ENCODE peak calls at places on chromosomes 5 and 9, in nine cellular contexts. One of them, this sample, is unnamed. For H3K36me3 and H3K27me3, the result is how much of the 10 kb centered on the place peaks cover.

GRCh38 chr5:91311697-91312501 is 71.2 kb downstream of the ARRDC3 start:
- DNase-seq in mammary epithelial cell: peak
- DNase-seq in CD4-positive, alpha-beta memory T cell: peak
- DNase-seq in GM06990: peak
- DNase-seq in mesendoderm: peak
- DNase-seq in tibial nerve: peak
- DNase-seq in effector memory CD4-positive, alpha-beta T cell: peak
- DNase-seq in body of pancreas: peak
- DNase-seq in lung: peak
- DNase-seq in this sample: peak

GRCh38 chr9:124409410-124409809 is 5.8 kb downstream of the PSMB7 start:
- DNase-seq in mammary epithelial cell: no peak
- DNase-seq in CD4-positive, alpha-beta memory T cell: no peak
- DNase-seq in GM06990: no peak
- DNase-seq in mesendoderm: no peak
- DNase-seq in tibial nerve: no peak
- DNase-seq in effector memory CD4-positive, alpha-beta T cell: no peak
- DNase-seq in body of pancreas: no peak
- DNase-seq in lung: no peak
- DNase-seq in this sample: no peak

GRCh38 chr5:96601811-96602244 is 60.3 kb upstream of the CAST start:
- DNase-seq in mammary epithelial cell: peak
- DNase-seq in CD4-positive, alpha-beta memory T cell: peak
- DNase-seq in GM06990: peak
- DNase-seq in mesendoderm: peak
- DNase-seq in tibial nerve: no peak
- DNase-seq in effector memory CD4-positive, alpha-beta T cell: peak
- DNase-seq in body of pancreas: peak
- DNase-seq in lung: peak
- DNase-seq in this sample: peak

GRCh38 chr9:128091571-128091970 is 23.5 kb downstream of the SLC25A25 start:
- DNase-seq in mammary epithelial cell: no peak
- DNase-seq in CD4-positive, alpha-beta memory T cell: no peak
- DNase-seq in GM06990: no peak
- DNase-seq in mesendoderm: no peak
- DNase-seq in tibial nerve: no peak
- DNase-seq in effector memory CD4-positive, alpha-beta T cell: no peak
- DNase-seq in body of pancreas: no peak
- DNase-seq in lung: no peak
- DNase-seq in this sample: no peak

GRCh38 chr9:131714161-131714646 is 25.7 kb downstream of the RAPGEF1 start:
- DNase-seq in mammary epithelial cell: peak
- DNase-seq in CD4-positive, alpha-beta memory T cell: no peak
- DNase-seq in GM06990: no peak
- DNase-seq in mesendoderm: no peak
- DNase-seq in tibial nerve: no peak
- DNase-seq in effector memory CD4-positive, alpha-beta T cell: no peak
- DNase-seq in body of pancreas: peak
- DNase-seq in lung: no peak
- DNase-seq in this sample: peak

GRCh38 chr5:132213666-132214065 is 14.0 kb downstream of the P4HA2 start:
- DNase-seq in mammary epithelial cell: no peak
- DNase-seq in CD4-positive, alpha-beta memory T cell: no peak
- DNase-seq in GM06990: no peak
- DNase-seq in mesendoderm: no peak
- DNase-seq in tibial nerve: no peak
- DNase-seq in effector memory CD4-positive, alpha-beta T cell: no peak
- DNase-seq in body of pancreas: no peak
- DNase-seq in lung: no peak
- DNase-seq in this sample: no peak

GRCh38 chr5:103450333-103451061 is 112.1 kb downstream of the NUDT12 start:
- DNase-seq in mammary epithelial cell: peak
- DNase-seq in CD4-positive, alpha-beta memory T cell: no peak
- DNase-seq in GM06990: no peak
- DNase-seq in mesendoderm: peak
- DNase-seq in tibial nerve: no peak
- DNase-seq in effector memory CD4-positive, alpha-beta T cell: no peak
- DNase-seq in body of pancreas: no peak
- DNase-seq in lung: no peak
- DNase-seq in this sample: peak

GRCh38 chr9:11558043-11558442 is 945.2 kb upstream of the PTPRD start:
- DNase-seq in mammary epithelial cell: no peak
- DNase-seq in CD4-positive, alpha-beta memory T cell: no peak
- DNase-seq in GM06990: no peak
- DNase-seq in mesendoderm: peak
- DNase-seq in tibial nerve: no peak
- DNase-seq in effector memory CD4-positive, alpha-beta T cell: no peak
- DNase-seq in body of pancreas: no peak
- DNase-seq in lung: no peak
- DNase-seq in this sample: no peak

GRCh38 chr5:170896779-170897178 is 35.0 kb downstream of the RANBP17 start:
- DNase-seq in mammary epithelial cell: no peak
- DNase-seq in CD4-positive, alpha-beta memory T cell: no peak
- DNase-seq in GM06990: no peak
- DNase-seq in mesendoderm: peak
- DNase-seq in tibial nerve: no peak
- DNase-seq in effector memory CD4-positive, alpha-beta T cell: no peak
- DNase-seq in body of pancreas: peak
- DNase-seq in lung: no peak
- DNase-seq in this sample: no peak

GRCh38 chr5:181028032-181028819 is 11.8 kb upstream of the BTNL9 start:
- DNase-seq in mammary epithelial cell: no peak
- DNase-seq in CD4-positive, alpha-beta memory T cell: no peak
- DNase-seq in GM06990: no peak
- DNase-seq in mesendoderm: peak
- DNase-seq in tibial nerve: no peak
- DNase-seq in effector memory CD4-positive, alpha-beta T cell: no peak
- DNase-seq in body of pancreas: no peak
- DNase-seq in lung: no peak
- DNase-seq in this sample: no peak

GRCh38 chr5:80559244-80559643 is 10.8 kb downstream of the ANKRD34B start:
- DNase-seq in mammary epithelial cell: no peak
- DNase-seq in CD4-positive, alpha-beta memory T cell: no peak
- DNase-seq in GM06990: no peak
- DNase-seq in mesendoderm: no peak
- DNase-seq in tibial nerve: no peak
- DNase-seq in effector memory CD4-positive, alpha-beta T cell: no peak
- DNase-seq in body of pancreas: no peak
- DNase-seq in lung: no peak
- DNase-seq in this sample: no peak

GRCh38 chr5:9376363-9377117 is 169.3 kb downstream of the SEMA5A start:
- DNase-seq in mammary epithelial cell: no peak
- DNase-seq in CD4-positive, alpha-beta memory T cell: no peak
- DNase-seq in GM06990: no peak
- DNase-seq in mesendoderm: no peak
- DNase-seq in tibial nerve: no peak
- DNase-seq in effector memory CD4-positive, alpha-beta T cell: no peak
- DNase-seq in body of pancreas: no peak
- DNase-seq in lung: no peak
- DNase-seq in this sample: no peak

GRCh38 chr5:61069150-61069549 is 93.1 kb downstream of the SMIM15 start:
- DNase-seq in mammary epithelial cell: peak
- DNase-seq in CD4-positive, alpha-beta memory T cell: no peak
- DNase-seq in GM06990: no peak
- DNase-seq in mesendoderm: no peak
- DNase-seq in tibial nerve: no peak
- DNase-seq in effector memory CD4-positive, alpha-beta T cell: no peak
- DNase-seq in body of pancreas: no peak
- DNase-seq in lung: no peak
- DNase-seq in this sample: no peak

GRCh38 chr5:61277190-61277589 is 54.9 kb upstream of the ZSWIM6 start:
- DNase-seq in mammary epithelial cell: no peak
- DNase-seq in CD4-positive, alpha-beta memory T cell: no peak
- DNase-seq in GM06990: peak
- DNase-seq in mesendoderm: peak
- DNase-seq in tibial nerve: no peak
- DNase-seq in effector memory CD4-positive, alpha-beta T cell: no peak
- DNase-seq in body of pancreas: no peak
- DNase-seq in lung: no peak
- DNase-seq in this sample: no peak

GRCh38 chr9:101907466-101907865 is 169.0 kb upstream of the GRIN3A start:
- DNase-seq in mammary epithelial cell: no peak
- DNase-seq in CD4-positive, alpha-beta memory T cell: no peak
- DNase-seq in GM06990: no peak
- DNase-seq in mesendoderm: no peak
- DNase-seq in tibial nerve: no peak
- DNase-seq in effector memory CD4-positive, alpha-beta T cell: no peak
- DNase-seq in body of pancreas: no peak
- DNase-seq in lung: no peak
- DNase-seq in this sample: no peak

GRCh38 chr5:17289681-17290619 is 72.5 kb downstream of the BASP1 start:
- DNase-seq in mammary epithelial cell: no peak
- DNase-seq in CD4-positive, alpha-beta memory T cell: no peak
- DNase-seq in GM06990: no peak
- DNase-seq in mesendoderm: no peak
- DNase-seq in tibial nerve: no peak
- DNase-seq in effector memory CD4-positive, alpha-beta T cell: no peak
- DNase-seq in body of pancreas: no peak
- DNase-seq in lung: no peak
- DNase-seq in this sample: no peak

GRCh38 chr9:99139868-99140267 is 35.0 kb downstream of the TGFBR1 start:
- DNase-seq in mammary epithelial cell: no peak
- DNase-seq in CD4-positive, alpha-beta memory T cell: no peak
- DNase-seq in GM06990: no peak
- DNase-seq in mesendoderm: no peak
- DNase-seq in tibial nerve: no peak
- DNase-seq in effector memory CD4-positive, alpha-beta T cell: no peak
- DNase-seq in body of pancreas: no peak
- DNase-seq in lung: no peak
- DNase-seq in this sample: no peak
- H3K36me3 ChIP-seq in mammary epithelial cell: under half
- H3K36me3 ChIP-seq in CD4-positive, alpha-beta memory T cell: under half
- H3K36me3 ChIP-seq in GM06990: under half
- H3K36me3 ChIP-seq in mesendoderm: under half
- H3K36me3 ChIP-seq in tibial nerve: under half
- H3K36me3 ChIP-seq in effector memory CD4-positive, alpha-beta T cell: under half
- H3K36me3 ChIP-seq in body of pancreas: under half
- H3K36me3 ChIP-seq in lung: under half
- H3K36me3 ChIP-seq in this sample: under half

DNA sequence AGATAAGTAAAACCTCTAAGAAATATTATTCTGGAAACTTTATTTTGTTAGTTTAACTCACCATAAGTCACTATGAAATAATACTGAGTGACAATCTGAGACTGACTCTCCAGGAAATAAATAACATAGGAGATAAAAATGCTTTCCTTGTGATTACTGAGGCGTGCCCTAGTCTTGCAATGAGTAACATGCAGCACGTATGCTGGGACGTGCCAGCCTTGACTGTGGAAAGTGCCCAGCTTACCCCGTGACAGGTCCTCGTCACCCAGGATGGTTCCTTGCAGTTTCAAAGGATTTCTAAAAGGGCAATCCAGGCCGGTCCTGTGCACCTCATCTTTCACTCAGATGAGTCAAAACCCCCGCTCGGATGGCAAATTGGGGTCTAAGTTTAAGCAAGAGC is 720.9 kb upstream of the ADAMTS16 start:
- DNase-seq in mammary epithelial cell: no peak
- DNase-seq in CD4-positive, alpha-beta memory T cell: no peak
- DNase-seq in GM06990: no peak
- DNase-seq in mesendoderm: no peak
- DNase-seq in tibial nerve: no peak
- DNase-seq in effector memory CD4-positive, alpha-beta T cell: no peak
- DNase-seq in body of pancreas: no peak
- DNase-seq in lung: no peak
- DNase-seq in this sample: peak
- H3K27me3 ChIP-seq in mammary epithelial cell: under half
- H3K27me3 ChIP-seq in CD4-positive, alpha-beta memory T cell: under half
- H3K27me3 ChIP-seq in GM06990: under half
- H3K27me3 ChIP-seq in mesendoderm: under half
- H3K27me3 ChIP-seq in tibial nerve: under half
- H3K27me3 ChIP-seq in effector memory CD4-positive, alpha-beta T cell: under half
- H3K27me3 ChIP-seq in body of pancreas: under half
- H3K27me3 ChIP-seq in lung: under half
- H3K27me3 ChIP-seq in this sample: under half

DNA sequence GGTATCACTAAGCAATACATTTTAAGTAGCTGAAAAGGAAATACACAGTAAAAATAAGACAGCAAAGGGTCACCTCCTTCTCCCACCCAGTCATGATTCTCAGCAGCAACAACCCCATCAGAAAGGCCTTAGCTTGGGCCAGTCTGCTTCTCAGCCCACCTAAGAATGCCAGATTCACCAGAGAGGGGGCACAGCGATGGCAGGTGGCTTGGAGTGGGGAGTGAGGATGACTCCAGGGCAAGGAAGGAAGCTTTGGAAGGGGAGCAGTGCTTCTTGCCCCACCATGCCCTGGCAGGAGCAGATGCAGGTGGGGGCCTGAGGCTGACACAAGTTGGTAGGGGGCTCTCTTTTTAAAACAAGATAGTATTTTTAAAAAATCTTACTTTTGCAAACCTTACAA is 51.4 kb downstream of the ABCA1 start:
- DNase-seq in mammary epithelial cell: no peak
- DNase-seq in CD4-positive, alpha-beta memory T cell: no peak
- DNase-seq in GM06990: no peak
- DNase-seq in mesendoderm: no peak
- DNase-seq in tibial nerve: no peak
- DNase-seq in effector memory CD4-positive, alpha-beta T cell: no peak
- DNase-seq in body of pancreas: no peak
- DNase-seq in lung: no peak
- DNase-seq in this sample: no peak
- H3K36me3 ChIP-seq in mammary epithelial cell: under half
- H3K36me3 ChIP-seq in CD4-positive, alpha-beta memory T cell: under half
- H3K36me3 ChIP-seq in GM06990: under half
- H3K36me3 ChIP-seq in mesendoderm: under half
- H3K36me3 ChIP-seq in tibial nerve: under half
- H3K36me3 ChIP-seq in effector memory CD4-positive, alpha-beta T cell: under half
- H3K36me3 ChIP-seq in body of pancreas: under half
- H3K36me3 ChIP-seq in lung: under half
- H3K36me3 ChIP-seq in this sample: under half

GRCh38 chr5:83740741-83741140 is 20.1 kb upstream of the HAPLN1 start:
- DNase-seq in mammary epithelial cell: no peak
- DNase-seq in CD4-positive, alpha-beta memory T cell: no peak
- DNase-seq in GM06990: peak
- DNase-seq in mesendoderm: no peak
- DNase-seq in tibial nerve: no peak
- DNase-seq in effector memory CD4-positive, alpha-beta T cell: no peak
- DNase-seq in body of pancreas: no peak
- DNase-seq in lung: no peak
- DNase-seq in this sample: no peak

GRCh38 chr5:83745821-83746220 is 25.2 kb upstream of the HAPLN1 start:
- DNase-seq in mammary epithelial cell: no peak
- DNase-seq in CD4-positive, alpha-beta memory T cell: no peak
- DNase-seq in GM06990: no peak
- DNase-seq in mesendoderm: no peak
- DNase-seq in tibial nerve: no peak
- DNase-seq in effector memory CD4-positive, alpha-beta T cell: no peak
- DNase-seq in body of pancreas: no peak
- DNase-seq in lung: no peak
- DNase-seq in this sample: no peak

GRCh38 chr5:83741571-83741970 is 20.9 kb upstream of the HAPLN1 start:
- DNase-seq in mammary epithelial cell: no peak
- DNase-seq in CD4-positive, alpha-beta memory T cell: no peak
- DNase-seq in GM06990: no peak
- DNase-seq in mesendoderm: no peak
- DNase-seq in tibial nerve: no peak
- DNase-seq in effector memory CD4-positive, alpha-beta T cell: no peak
- DNase-seq in body of pancreas: no peak
- DNase-seq in lung: no peak
- DNase-seq in this sample: no peak

GRCh38 chr5:83742089-83742488 is 21.4 kb upstream of the HAPLN1 start:
- DNase-seq in mammary epithelial cell: no peak
- DNase-seq in CD4-positive, alpha-beta memory T cell: no peak
- DNase-seq in GM06990: no peak
- DNase-seq in mesendoderm: no peak
- DNase-seq in tibial nerve: no peak
- DNase-seq in effector memory CD4-positive, alpha-beta T cell: no peak
- DNase-seq in body of pancreas: no peak
- DNase-seq in lung: no peak
- DNase-seq in this sample: no peak

GRCh38 chr5:83744851-83745250 is 24.2 kb upstream of the HAPLN1 start:
- DNase-seq in mammary epithelial cell: no peak
- DNase-seq in CD4-positive, alpha-beta memory T cell: no peak
- DNase-seq in GM06990: no peak
- DNase-seq in mesendoderm: no peak
- DNase-seq in tibial nerve: no peak
- DNase-seq in effector memory CD4-positive, alpha-beta T cell: no peak
- DNase-seq in body of pancreas: no peak
- DNase-seq in lung: no peak
- DNase-seq in this sample: no peak
- H3K27me3 ChIP-seq in mammary epithelial cell: under half
- H3K27me3 ChIP-seq in CD4-positive, alpha-beta memory T cell: under half
- H3K27me3 ChIP-seq in GM06990: under half
- H3K27me3 ChIP-seq in mesendoderm: under half
- H3K27me3 ChIP-seq in tibial nerve: under half
- H3K27me3 ChIP-seq in effector memory CD4-positive, alpha-beta T cell: under half
- H3K27me3 ChIP-seq in body of pancreas: under half
- H3K27me3 ChIP-seq in lung: under half
- H3K27me3 ChIP-seq in this sample: under half